ENCODE peak calls at places on chromosome 11, in six cellular contexts. I is HCT116, L is prostate gland, R is GM12892, J is K562, T is SK-N-SH. P is an unnamed sample.

GRCh38 chr11:3903207-3903896 is 47.9 kb downstream of the STIM1 start:
- DNase-seq in I (no peak), L (no peak), T (no peak), R (no peak), J (peak), P (peak)

GRCh38 chr11:28089378-28089777 is 18.6 kb downstream of the KIF18A start:
- DNase-seq in R (no peak), I (no peak), T (no peak), L (no peak), J (no peak), P (no peak)

GRCh38 chr11:130227373-130227772 is 67.8 kb downstream of the ST14 start:
- DNase-seq in J (no peak), T (no peak), L (no peak), I (no peak), R (no peak), P (no peak)

GRCh38 chr11:34052608-34053160 is 1.2 kb downstream of the CAPRIN1 start:
- DNase-seq in R (peak), I (no peak), T (peak), J (peak), L (peak), P (no peak)

GRCh38 chr11:110173775-110174644 is 80.8 kb downstream of the ZC3H12C start:
- DNase-seq in R (peak), T (peak), I (peak), L (no peak), J (peak), P (no peak)

GRCh38 chr11:69899957-69900821 is 81.0 kb upstream of the FGF3 start:
- DNase-seq in T (no peak), J (peak), R (no peak), L (no peak), I (no peak), P (peak)

GRCh38 chr11:117575856-117576255 is 221.2 kb downstream of the DSCAML1 start:
- DNase-seq in R (no peak), L (no peak), T (no peak), I (no peak), J (no peak), P (no peak)

GRCh38 chr11:106625566-106625965 is 392.7 kb downstream of the GUCY1A2 start:
- DNase-seq in L (no peak), T (no peak), J (no peak), R (no peak), I (no peak), P (no peak)

GRCh38 chr11:13772223-13773046 is 104.0 kb downstream of the FAR1 start:
- DNase-seq in I (peak), L (peak), J (peak), R (no peak), T (peak), P (no peak)

GRCh38 chr11:36398261-36398953 is 102.3 kb downstream of the PRR5L start:
- DNase-seq in R (no peak), T (no peak), J (peak), I (no peak), L (no peak), P (no peak)

GRCh38 chr11:117720061-117720511 is 76.9 kb downstream of the DSCAML1 start:
- DNase-seq in T (no peak), L (no peak), R (no peak), J (no peak), I (no peak), P (no peak)

GRCh38 chr11:84345597-84345996 is 1059.4 kb upstream of the CCDC90B start:
- DNase-seq in J (no peak), I (no peak), L (no peak), R (no peak), T (no peak), P (no peak)

GRCh38 chr11:70244698-70245097 is 25.8 kb upstream of the PPFIA1 start:
- DNase-seq in I (no peak), R (no peak), T (no peak), J (no peak), L (no peak), P (no peak)

GRCh38 chr11:106585061-106585460 is 433.2 kb downstream of the GUCY1A2 start:
- DNase-seq in R (no peak), I (no peak), J (no peak), L (no peak), T (peak), P (no peak)

GRCh38 chr11:17408641-17409040 is 20.2 kb upstream of the KCNJ11 start:
- DNase-seq in T (no peak), R (no peak), I (no peak), J (no peak), L (no peak), P (no peak)

GRCh38 chr11:3840870-3841425 is at the start of gene RHOG:
- DNase-seq in T (peak), J (peak), R (peak), I (no peak), L (peak), P (peak)

GRCh38 chr11:86692317-86692716 is 19.9 kb upstream of the ME3 start:
- DNase-seq in L (no peak), J (no peak), T (no peak), R (no peak), I (no peak), P (no peak)

GRCh38 chr11:121337740-121338272 is 45.2 kb downstream of the SC5D start:
- DNase-seq in J (no peak), R (no peak), L (no peak), T (no peak), I (no peak), P (peak)

GRCh38 chr11:15967166-15967565 is 389.2 kb downstream of the SOX6 start:
- DNase-seq in L (peak), I (no peak), J (peak), R (no peak), T (no peak), P (no peak)

GRCh38 chr11:60455531-60456042 is at the start of gene MS4A1:
- DNase-seq in L (no peak), J (no peak), I (no peak), R (peak), T (no peak), P (no peak)

GRCh38 chr11:130801287-130802146 is 114.8 kb downstream of the SNX19 start:
- DNase-seq in L (no peak), J (no peak), I (no peak), T (no peak), R (no peak), P (no peak)

GRCh38 chr11:75263944-75264349 is 23.4 kb downstream of the TPBGL start:
- DNase-seq in I (no peak), L (no peak), T (no peak), R (no peak), J (no peak), P (no peak)

GRCh38 chr11:103325686-103326069 is 216.5 kb downstream of the DYNC2H1 start:
- DNase-seq in L (no peak), R (no peak), J (no peak), T (no peak), I (no peak), P (no peak)

GRCh38 chr11:85827768-85828639 is 17.1 kb upstream of the SYTL2 start:
- DNase-seq in I (peak), R (no peak), J (no peak), T (no peak), L (no peak), P (no peak)

GRCh38 chr11:17649696-17650600 is 69.4 kb upstream of the MYOD1 start:
- DNase-seq in I (no peak), R (no peak), L (no peak), T (no peak), J (no peak), P (no peak)

GRCh38 chr11:72570893-72571741 is 103.1 kb downstream of the PDE2A start:
- DNase-seq in I (no peak), R (no peak), J (no peak), L (no peak), T (no peak), P (no peak)

GRCh38 chr11:96012086-96012824 is 88.3 kb upstream of the MTMR2 start:
- DNase-seq in J (peak), T (peak), I (peak), R (peak), L (peak), P (no peak)

GRCh38 chr11:112012877-112013276 is 12.3 kb upstream of the DLAT start:
- DNase-seq in T (no peak), R (no peak), J (no peak), I (no peak), L (no peak), P (no peak)

GRCh38 chr11:80034801-80035200 is 594.0 kb upstream of the TENM4 start:
- DNase-seq in L (no peak), J (no peak), I (no peak), R (no peak), T (no peak), P (no peak)

GRCh38 chr11:32615422-32615821 is 31.8 kb downstream of the EIF3M start:
- DNase-seq in L (no peak), J (no peak), T (no peak), I (no peak), R (no peak), P (no peak)

GRCh38 chr11:10893713-10894112 is 35.9 kb upstream of the ZBED5 start:
- DNase-seq in J (no peak), L (no peak), R (no peak), I (no peak), T (no peak), P (no peak)

GRCh38 chr11:103699216-103699615 is 337.2 kb upstream of the DDI1 start:
- DNase-seq in I (no peak), T (no peak), R (no peak), L (no peak), J (no peak), P (no peak)

GRCh38 chr11:12058425-12059115 is 50.1 kb upstream of the DKK3 start:
- DNase-seq in T (no peak), I (no peak), L (no peak), J (no peak), R (no peak), P (no peak)

GRCh38 chr11:69496202-69496557 is 14.7 kb downstream of the LINC01488 start:
- DNase-seq in T (no peak), I (no peak), L (no peak), R (no peak), J (no peak), P (no peak)

GRCh38 chr11:841981-842369 is 354 bp downstream of the POLR2L start:
- DNase-seq in R (no peak), T (no peak), L (no peak), J (no peak), I (no peak), P (no peak)

GRCh38 chr11:57974830-57975229 is 48.9 kb upstream of the OR9Q1 start:
- DNase-seq in T (no peak), R (no peak), J (no peak), L (no peak), I (no peak), P (no peak)

GRCh38 chr11:6703247-6704063 is 20.3 kb upstream of the MRPL17 start:
- DNase-seq in I (peak), T (peak), L (peak), R (no peak), J (peak), P (peak)

GRCh38 chr11:12421386-12421785 is 44.0 kb downstream of the PARVA start:
- DNase-seq in L (no peak), T (peak), I (no peak), J (no peak), R (no peak), P (no peak)

DNA sequence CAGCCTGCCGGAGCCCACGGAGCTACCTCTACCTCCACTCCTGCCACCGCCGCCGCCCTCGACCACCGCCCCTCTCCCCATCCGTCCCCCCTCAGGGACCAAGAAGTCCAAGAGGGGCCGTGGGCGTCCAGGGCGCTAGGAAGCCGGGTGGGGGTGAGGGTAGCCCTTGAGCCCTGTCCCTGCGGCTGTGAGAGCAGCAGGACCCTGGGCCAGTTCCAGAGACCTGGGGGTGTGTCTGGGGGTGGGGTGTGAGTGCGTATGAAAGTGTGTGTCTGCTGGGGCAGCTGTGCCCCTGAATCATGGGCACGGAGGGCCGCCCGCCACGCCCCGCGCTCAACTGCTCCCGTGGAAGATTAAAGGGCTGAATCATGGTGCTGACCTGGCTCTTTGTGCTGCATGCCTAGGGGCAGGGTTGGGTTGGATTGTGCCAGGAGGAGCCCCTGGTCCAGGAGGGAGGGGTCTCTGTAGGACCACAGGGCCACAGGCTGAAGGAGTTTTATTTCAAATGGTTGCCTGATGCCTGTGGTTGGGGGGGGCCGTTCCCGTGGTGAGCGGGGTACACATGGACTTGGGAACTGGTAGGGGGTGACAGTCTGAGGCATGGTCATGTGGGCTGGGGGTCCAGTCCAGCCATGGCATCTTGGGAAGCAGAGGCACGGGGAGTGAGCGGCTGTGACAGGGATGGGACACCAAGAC is 2.3 kb downstream of the PTPRCAP start:
- DNase-seq in I (no peak), T (no peak), J (no peak), L (no peak), R (no peak), P (no peak)
- TF ChIP-seq POLR2AphosphoS5 in I (no peak), T (no peak), J (no peak), L (no peak), R (peak), P (no peak)

GRCh38 chr11:1908579-1908978 is 10.9 kb upstream of the TNNT3 start:
- DNase-seq in L (no peak), R (no peak), T (no peak), J (no peak), I (no peak), P (no peak)
- TF ChIP-seq POLR2AphosphoS5 in L (no peak), R (no peak), T (no peak), J (no peak), I (no peak), P (no peak)

GRCh38 chr11:83007477-83007876 is 64.2 kb downstream of the RAB30 start:
- DNase-seq in T (no peak), J (no peak), L (no peak), R (no peak), I (no peak), P (no peak)

GRCh38 chr11:83006877-83007330 is 64.8 kb downstream of the RAB30 start:
- DNase-seq in I (no peak), L (peak), J (no peak), T (peak), R (peak), P (no peak)

GRCh38 chr11:83009999-83010398 is 61.7 kb downstream of the RAB30 start:
- DNase-seq in I (no peak), L (no peak), J (no peak), R (no peak), T (no peak), P (no peak)

GRCh38 chr11:83008581-83008923 is 63.1 kb downstream of the RAB30 start:
- DNase-seq in R (no peak), I (no peak), L (no peak), J (no peak), T (no peak), P (no peak)

DNA sequence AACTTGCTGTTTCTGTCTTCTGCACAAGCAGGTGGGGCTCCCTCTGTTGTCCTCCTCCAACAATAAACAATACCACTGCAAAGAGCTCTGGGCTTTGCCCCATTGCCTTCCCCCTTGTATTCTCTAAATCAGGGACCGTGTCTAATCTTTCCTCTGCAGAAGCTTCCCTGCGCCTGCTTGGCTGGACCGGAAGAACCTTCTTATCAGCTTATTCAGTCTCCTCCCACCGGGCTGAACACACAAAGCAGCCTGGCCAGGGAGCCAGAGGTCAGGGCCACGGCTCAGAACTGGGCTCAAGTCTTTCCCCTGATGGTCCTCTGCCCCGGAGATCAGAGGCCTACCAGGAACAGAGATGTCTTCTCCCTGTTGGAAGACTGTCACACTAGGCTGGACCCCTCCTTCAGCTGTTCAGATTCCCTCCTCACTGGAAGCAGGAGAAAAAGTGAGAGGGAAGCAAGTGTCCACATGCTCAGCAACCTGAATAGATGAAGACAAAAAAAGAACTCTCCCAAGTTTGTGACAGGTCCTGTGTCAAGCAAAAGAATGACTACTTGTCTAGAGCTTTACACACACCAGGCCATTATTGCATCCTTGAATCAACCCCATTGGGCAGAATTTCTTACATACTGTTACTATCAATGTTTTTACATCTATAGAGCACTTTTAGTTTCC is 63.7 kb downstream of the RAB30 start:
- DNase-seq in R (no peak), J (peak), T (peak), I (no peak), L (no peak), P (no peak)
- TF ChIP-seq POLR2AphosphoS5 in R (no peak), J (peak), T (no peak), I (no peak), L (no peak), P (no peak)

GRCh38 chr11:123166095-123166559 is 28.9 kb downstream of the CLMP start:
- DNase-seq in L (no peak), J (peak), T (peak), I (no peak), R (no peak), P (no peak)
- TF ChIP-seq POLR2AphosphoS5 in L (no peak), J (no peak), T (peak), I (no peak), R (no peak), P (no peak)

P was measured in breast epithelium.